ENCODE peak calls at places on chromosomes 3 and 15, in five cellular contexts. A is H1, Q is neuronal stem cell, F is mesendoderm, J is mesenchymal stem cell. Y is an unnamed sample.

GRCh38 chr3:142117452-142117851 is 31.9 kb downstream of the TFDP2 start:
- DNase-seq in F (no peak), A (no peak), Q (no peak), J (no peak), Y (no peak)

GRCh38 chr15:60407406-60407805 is 9.6 kb upstream of the ANXA2 start:
- DNase-seq in F (peak), Q (no peak), J (peak), A (no peak), Y (no peak)

GRCh38 chr3:45915518-45916231 is 27.6 kb upstream of the CXCR6 start:
- DNase-seq in Q (no peak), A (no peak), J (peak), F (peak), Y (no peak)

GRCh38 chr15:52503788-52504496 is 24.7 kb downstream of the MYO5A start:
- DNase-seq in Q (no peak), F (no peak), J (no peak), A (no peak), Y (no peak)

GRCh38 chr15:56667517-56667916 is 65.8 kb downstream of the ZNF280D start:
- DNase-seq in A (no peak), J (no peak), F (no peak), Q (no peak), Y (no peak)

GRCh38 chr15:68354923-68355322 is 77.0 kb downstream of the ITGA11 start:
- DNase-seq in Q (no peak), A (no peak), F (peak), J (peak), Y (no peak)

GRCh38 chr3:46865546-46865945 is 2.3 kb upstream of the MYL3 start:
- DNase-seq in J (no peak), Q (no peak), A (no peak), F (no peak), Y (no peak)

GRCh38 chr3:181007262-181007661 is 17.7 kb upstream of the DNAJC19 start:
- DNase-seq in A (no peak), J (no peak), Q (no peak), F (no peak), Y (no peak)

GRCh38 chr15:63420333-63420741 is 38.7 kb upstream of the CA12 start:
- DNase-seq in F (peak), Q (no peak), A (no peak), J (peak), Y (no peak)

GRCh38 chr15:46365612-46366011 is 730.8 kb downstream of the SQOR start:
- DNase-seq in J (peak), Q (no peak), A (no peak), F (no peak), Y (no peak)

GRCh38 chr15:88484781-88485246 is 17.3 kb downstream of the MRPS11 start:
- DNase-seq in F (peak), Q (peak), A (no peak), J (peak), Y (no peak)

GRCh38 chr15:69997701-69998273 is 99.9 kb downstream of the TLE3 start:
- DNase-seq in F (no peak), J (peak), Q (no peak), A (no peak), Y (no peak)

GRCh38 chr15:85125056-85125661 is 143.5 kb downstream of the PDE8A start:
- DNase-seq in A (no peak), J (peak), F (peak), Q (no peak), Y (peak)

GRCh38 chr3:17028363-17028762 is 143.6 kb downstream of the PLCL2 start:
- DNase-seq in A (no peak), Q (no peak), J (no peak), F (no peak), Y (no peak)

GRCh38 chr3:196563721-196564225 is 4.6 kb downstream of the WDR53 start:
- DNase-seq in F (no peak), Q (no peak), J (peak), A (no peak), Y (no peak)

GRCh38 chr3:146503459-146504202 is 34.3 kb upstream of the PLSCR2 start:
- DNase-seq in J (peak), A (no peak), Q (no peak), F (peak), Y (no peak)

GRCh38 chr3:114071786-114072185 is 15.2 kb downstream of the QTRT2 start:
- DNase-seq in Q (no peak), J (no peak), A (no peak), F (no peak), Y (no peak)

GRCh38 chr3:119559441-119559963 is at the start of gene CD80:
- DNase-seq in J (peak), Q (no peak), F (peak), A (no peak), Y (peak)

GRCh38 chr3:69095636-69096035 is 10.9 kb downstream of the ARL6IP5 start:
- DNase-seq in Q (no peak), J (peak), A (no peak), F (no peak), Y (no peak)

GRCh38 chr3:118089563-118089962 is 945.1 kb downstream of the IGSF11 start:
- DNase-seq in J (peak), Q (no peak), F (no peak), A (no peak), Y (no peak)

GRCh38 chr3:17481116-17481515 is 261.3 kb downstream of the TBC1D5 start:
- DNase-seq in A (no peak), Q (no peak), J (no peak), F (no peak), Y (no peak)

GRCh38 chr3:194333212-194333980 is 17.7 kb downstream of the CPN2 start:
- DNase-seq in Q (peak), F (peak), J (peak), A (peak), Y (peak)

GRCh38 chr3:138202945-138203701 is 16.0 kb downstream of the ARMC8 start:
- DNase-seq in F (peak), J (no peak), A (no peak), Q (no peak), Y (no peak)

GRCh38 chr3:49498239-49498638 is 28.2 kb downstream of the DAG1 start:
- DNase-seq in Q (no peak), A (no peak), F (no peak), J (no peak), Y (no peak)

GRCh38 chr3:49498655-49499054 is 28.6 kb downstream of the DAG1 start:
- DNase-seq in J (no peak), A (no peak), Q (no peak), F (no peak), Y (no peak)

GRCh38 chr3:49493901-49494300 is 23.8 kb downstream of the DAG1 start:
- DNase-seq in F (no peak), A (no peak), Q (no peak), J (no peak), Y (no peak)

GRCh38 chr3:49492969-49493368 is 22.9 kb downstream of the DAG1 start:
- DNase-seq in F (no peak), Q (no peak), A (no peak), J (no peak), Y (no peak)

DNA sequence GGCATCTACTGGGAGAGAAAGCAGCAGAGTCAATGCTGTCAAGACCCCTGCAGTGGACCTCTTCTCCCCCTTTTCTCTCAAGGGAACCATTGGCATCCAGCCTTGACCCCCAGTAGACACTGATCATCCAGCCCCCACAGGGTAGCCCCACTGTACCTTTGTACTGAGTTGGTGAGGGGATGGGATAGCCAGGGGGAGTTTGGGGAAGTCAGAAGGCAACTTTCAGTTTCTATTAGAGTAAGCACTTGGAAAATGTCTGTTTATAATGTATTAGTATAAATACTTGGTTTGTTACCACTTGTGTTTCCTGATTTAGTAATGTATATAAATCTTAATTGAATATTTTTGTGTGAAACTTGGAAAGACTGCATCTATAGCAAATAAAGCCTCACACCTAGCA is 24.9 kb downstream of the DAG1 start:
- DNase-seq in A (no peak), Q (no peak), F (no peak), J (no peak), Y (no peak)
- H3K4me2 ChIP-seq in A (no peak), Q (no peak), F (no peak), J (no peak), Y (no peak)

GRCh38 chr15:64877435-64877834 is 34.3 kb upstream of the ANKDD1A start:
- DNase-seq in Q (no peak), J (no peak), F (no peak), A (no peak), Y (no peak)
- H4K8ac ChIP-seq in Q (no peak), J (peak), F (no peak), A (peak), Y (no peak)

GRCh38 chr15:45118131-45118588 is 4.0 kb downstream of the DUOXA2 start:
- DNase-seq in Q (peak), F (peak), J (peak), A (peak), Y (peak)
- H3K4me2 ChIP-seq in Q (peak), F (no peak), J (no peak), A (peak), Y (peak)

GRCh38 chr15:101124731-101125558 is 126.9 kb downstream of the CHSY1 start:
- DNase-seq in Q (no peak), A (no peak), J (peak), F (no peak), Y (no peak)
- H4K8ac ChIP-seq in Q (no peak), A (no peak), J (no peak), F (no peak), Y (no peak)

GRCh38 chr15:77376770-77377169 is 43.1 kb downstream of the PEAK1 start:
- DNase-seq in J (no peak), F (no peak), A (no peak), Q (no peak), Y (no peak)
- H3K4me2 ChIP-seq in J (no peak), F (no peak), A (no peak), Q (no peak), Y (no peak)